ENCODE peak calls at places on chromosomes 16 and 17, in six cellular contexts. One of them, this sample, is unnamed.

GRCh38 chr16:84314373-84314772 is 19.7 kb downstream of the WFDC1 start:
- DNase-seq in endodermal cell: peak
- DNase-seq in WTC11: no peak
- DNase-seq in kidney epithelial cell: no peak
- DNase-seq in AG10803: no peak
- DNase-seq in natural killer cell: no peak
- DNase-seq in this sample: no peak

GRCh38 chr16:75039941-75040340 is 41.1 kb downstream of the ZNRF1 start:
- DNase-seq in endodermal cell: no peak
- DNase-seq in WTC11: no peak
- DNase-seq in kidney epithelial cell: no peak
- DNase-seq in AG10803: no peak
- DNase-seq in natural killer cell: no peak
- DNase-seq in this sample: no peak

GRCh38 chr16:54649846-54650245 is 280.8 kb upstream of the IRX5 start:
- DNase-seq in endodermal cell: no peak
- DNase-seq in WTC11: no peak
- DNase-seq in kidney epithelial cell: no peak
- DNase-seq in AG10803: no peak
- DNase-seq in natural killer cell: no peak
- DNase-seq in this sample: no peak

GRCh38 chr17:63525190-63525946 is 2.2 kb downstream of the KCNH6 start:
- DNase-seq in endodermal cell: no peak
- DNase-seq in WTC11: no peak
- DNase-seq in kidney epithelial cell: no peak
- DNase-seq in AG10803: no peak
- DNase-seq in natural killer cell: no peak
- DNase-seq in this sample: no peak

GRCh38 chr16:87965973-87966667 is 14.9 kb downstream of the BANP start:
- DNase-seq in endodermal cell: peak
- DNase-seq in WTC11: no peak
- DNase-seq in kidney epithelial cell: no peak
- DNase-seq in AG10803: peak
- DNase-seq in natural killer cell: no peak
- DNase-seq in this sample: no peak

GRCh38 chr16:86740298-86740697 is 161.9 kb downstream of the FOXL1 start:
- DNase-seq in endodermal cell: no peak
- DNase-seq in WTC11: no peak
- DNase-seq in kidney epithelial cell: no peak
- DNase-seq in AG10803: no peak
- DNase-seq in natural killer cell: no peak
- DNase-seq in this sample: no peak

GRCh38 chr17:7548585-7549400 is at the start of gene TNFSF12:
- DNase-seq in endodermal cell: peak
- DNase-seq in WTC11: peak
- DNase-seq in kidney epithelial cell: no peak
- DNase-seq in AG10803: peak
- DNase-seq in natural killer cell: peak
- DNase-seq in this sample: no peak

GRCh38 chr17:163514-164103 is 17.8 kb downstream of the DOC2B start:
- DNase-seq in endodermal cell: peak
- DNase-seq in WTC11: peak
- DNase-seq in kidney epithelial cell: no peak
- DNase-seq in AG10803: no peak
- DNase-seq in natural killer cell: no peak
- DNase-seq in this sample: no peak

GRCh38 chr17:10668771-10669170 is 11.7 kb upstream of the MYH3 start:
- DNase-seq in endodermal cell: no peak
- DNase-seq in WTC11: no peak
- DNase-seq in kidney epithelial cell: no peak
- DNase-seq in AG10803: peak
- DNase-seq in natural killer cell: no peak
- DNase-seq in this sample: no peak

GRCh38 chr17:10661377-10661906 is 4.3 kb upstream of the MYH3 start:
- DNase-seq in endodermal cell: no peak
- DNase-seq in WTC11: no peak
- DNase-seq in kidney epithelial cell: no peak
- DNase-seq in AG10803: no peak
- DNase-seq in natural killer cell: no peak
- DNase-seq in this sample: no peak

GRCh38 chr17:10663231-10663630 is 6.1 kb upstream of the MYH3 start:
- DNase-seq in endodermal cell: no peak
- DNase-seq in WTC11: no peak
- DNase-seq in kidney epithelial cell: no peak
- DNase-seq in AG10803: no peak
- DNase-seq in natural killer cell: no peak
- DNase-seq in this sample: no peak

GRCh38 chr17:10666921-10667320 is 9.8 kb upstream of the MYH3 start:
- DNase-seq in endodermal cell: no peak
- DNase-seq in WTC11: no peak
- DNase-seq in kidney epithelial cell: no peak
- DNase-seq in AG10803: no peak
- DNase-seq in natural killer cell: no peak
- DNase-seq in this sample: no peak
- TF ChIP-seq CTCF in endodermal cell: no peak
- TF ChIP-seq CTCF in WTC11: no peak
- TF ChIP-seq CTCF in kidney epithelial cell: no peak
- TF ChIP-seq CTCF in AG10803: no peak
- TF ChIP-seq CTCF in natural killer cell: no peak
- TF ChIP-seq CTCF in this sample: no peak

DNA sequence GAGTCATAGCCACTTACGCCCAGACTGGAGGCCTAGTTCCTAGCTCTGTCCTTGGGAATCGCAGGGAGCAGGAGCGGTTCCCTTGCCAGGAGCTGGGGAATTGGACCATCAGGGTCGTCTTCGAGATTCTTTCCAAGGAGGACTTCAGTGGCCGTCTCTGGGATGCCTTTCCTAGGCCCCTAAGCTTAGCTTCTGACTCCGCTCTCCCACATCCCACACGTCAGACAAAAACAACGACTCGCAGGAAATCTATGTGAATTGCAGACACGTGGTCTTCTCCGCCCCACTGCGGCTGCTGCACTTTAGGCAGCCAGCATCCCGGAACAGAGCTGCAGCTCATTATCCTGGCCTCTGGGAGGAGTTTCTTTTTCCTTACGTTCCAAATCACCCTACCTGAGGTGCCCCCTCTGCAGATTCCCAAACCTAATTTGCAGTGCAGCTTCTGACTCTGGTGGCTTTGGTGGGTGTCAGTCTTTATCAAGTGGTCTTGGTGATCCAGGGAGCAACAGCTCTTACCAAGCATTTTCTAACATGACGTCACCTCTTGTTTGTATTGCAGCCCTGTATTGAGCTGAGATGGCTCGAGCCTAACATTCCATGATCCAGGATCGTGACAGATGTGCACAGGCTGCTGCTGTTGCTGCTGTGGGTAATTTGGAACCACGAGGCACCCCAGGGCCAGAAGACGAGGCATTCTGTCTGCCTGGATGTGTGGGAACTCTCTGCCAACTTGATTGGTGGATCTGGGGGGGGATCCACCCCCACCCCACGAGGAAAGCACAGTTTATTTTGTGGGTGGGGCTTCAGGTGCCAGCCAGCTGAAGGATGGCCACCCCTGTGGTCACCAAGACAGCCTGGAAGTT is 1.1 kb downstream of the KATNB1 start:
- DNase-seq in endodermal cell: peak
- DNase-seq in WTC11: peak
- DNase-seq in kidney epithelial cell: peak
- DNase-seq in AG10803: peak
- DNase-seq in natural killer cell: no peak
- DNase-seq in this sample: no peak
- TF ChIP-seq CTCF in endodermal cell: peak
- TF ChIP-seq CTCF in WTC11: no peak
- TF ChIP-seq CTCF in kidney epithelial cell: peak
- TF ChIP-seq CTCF in AG10803: peak
- TF ChIP-seq CTCF in natural killer cell: no peak
- TF ChIP-seq CTCF in this sample: no peak

GRCh38 chr17:29844339-29845048 is 85.5 kb downstream of the SSH2 start:
- DNase-seq in endodermal cell: no peak
- DNase-seq in WTC11: no peak
- DNase-seq in kidney epithelial cell: no peak
- DNase-seq in AG10803: no peak
- DNase-seq in natural killer cell: no peak
- DNase-seq in this sample: no peak

GRCh38 chr17:29847118-29847517 is 82.9 kb downstream of the SSH2 start:
- DNase-seq in endodermal cell: no peak
- DNase-seq in WTC11: no peak
- DNase-seq in kidney epithelial cell: no peak
- DNase-seq in AG10803: no peak
- DNase-seq in natural killer cell: no peak
- DNase-seq in this sample: no peak

GRCh38 chr17:29848737-29849136 is 81.3 kb downstream of the SSH2 start:
- DNase-seq in endodermal cell: no peak
- DNase-seq in WTC11: no peak
- DNase-seq in kidney epithelial cell: no peak
- DNase-seq in AG10803: no peak
- DNase-seq in natural killer cell: no peak
- DNase-seq in this sample: no peak

GRCh38 chr17:29846298-29846697 is 83.7 kb downstream of the SSH2 start:
- DNase-seq in endodermal cell: no peak
- DNase-seq in WTC11: no peak
- DNase-seq in kidney epithelial cell: no peak
- DNase-seq in AG10803: no peak
- DNase-seq in natural killer cell: no peak
- DNase-seq in this sample: no peak

GRCh38 chr17:29847527-29847931 is 82.5 kb downstream of the SSH2 start:
- DNase-seq in endodermal cell: no peak
- DNase-seq in WTC11: no peak
- DNase-seq in kidney epithelial cell: peak
- DNase-seq in AG10803: no peak
- DNase-seq in natural killer cell: no peak
- DNase-seq in this sample: no peak
- TF ChIP-seq CTCF in endodermal cell: no peak
- TF ChIP-seq CTCF in WTC11: no peak
- TF ChIP-seq CTCF in kidney epithelial cell: no peak
- TF ChIP-seq CTCF in AG10803: no peak
- TF ChIP-seq CTCF in natural killer cell: no peak
- TF ChIP-seq CTCF in this sample: no peak

GRCh38 chr16:48244080-48244862 is at the start of gene LONP2:
- DNase-seq in endodermal cell: peak
- DNase-seq in WTC11: peak
- DNase-seq in kidney epithelial cell: peak
- DNase-seq in AG10803: peak
- DNase-seq in natural killer cell: peak
- DNase-seq in this sample: peak
- TF ChIP-seq CTCF in endodermal cell: no peak
- TF ChIP-seq CTCF in WTC11: no peak
- TF ChIP-seq CTCF in kidney epithelial cell: no peak
- TF ChIP-seq CTCF in AG10803: no peak
- TF ChIP-seq CTCF in natural killer cell: no peak
- TF ChIP-seq CTCF in this sample: no peak

DNA sequence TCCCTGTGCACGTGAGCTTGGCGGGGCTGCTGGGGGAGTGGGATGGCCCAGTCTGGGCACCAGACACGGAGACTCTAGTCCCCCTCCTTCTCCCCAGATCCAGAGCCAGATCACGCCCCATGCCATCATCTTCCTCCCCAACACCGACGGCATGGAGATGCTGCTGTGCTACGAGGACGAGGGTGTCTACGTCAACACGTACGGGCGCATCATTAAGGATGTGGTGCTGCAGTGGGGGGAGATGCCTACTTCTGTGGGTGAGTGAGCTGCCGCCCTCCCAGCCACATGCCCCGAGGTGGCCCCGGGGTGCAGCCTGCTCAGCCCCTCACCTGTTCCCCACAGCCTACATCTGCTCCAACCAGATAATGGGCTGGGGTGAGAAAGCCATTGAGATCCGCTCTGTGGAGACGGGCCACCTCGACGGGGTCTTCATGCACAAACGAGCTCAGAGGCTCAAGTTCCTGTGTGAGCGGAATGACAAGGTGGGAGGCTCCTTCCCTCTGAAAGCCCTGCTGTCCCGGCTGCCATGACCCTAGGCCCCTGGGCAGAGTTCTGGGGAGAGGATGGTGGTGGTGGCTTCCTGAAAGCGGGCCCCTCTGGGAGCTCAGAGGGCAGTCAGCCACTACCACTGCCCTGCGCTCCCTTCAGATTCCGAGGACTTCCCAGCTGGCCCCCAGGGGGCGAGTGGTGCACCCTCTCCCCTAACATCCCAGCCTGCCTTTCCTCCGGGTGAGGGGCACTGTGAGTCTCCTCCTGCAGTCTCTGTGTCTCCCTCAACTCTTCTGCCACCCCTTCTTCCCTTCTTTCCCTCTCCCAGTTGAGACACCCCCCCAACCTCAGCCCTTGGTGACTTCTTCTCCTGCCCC is 2.8 kb upstream of the C17orf107 start:
- DNase-seq in endodermal cell: no peak
- DNase-seq in WTC11: no peak
- DNase-seq in kidney epithelial cell: no peak
- DNase-seq in AG10803: no peak
- DNase-seq in natural killer cell: no peak
- DNase-seq in this sample: no peak
- TF ChIP-seq CTCF in endodermal cell: no peak
- TF ChIP-seq CTCF in WTC11: no peak
- TF ChIP-seq CTCF in kidney epithelial cell: no peak
- TF ChIP-seq CTCF in AG10803: no peak
- TF ChIP-seq CTCF in natural killer cell: no peak
- TF ChIP-seq CTCF in this sample: no peak

GRCh38 chr17:67993153-67993997 is 2.9 kb downstream of the C17orf58 start:
- DNase-seq in endodermal cell: peak
- DNase-seq in WTC11: peak
- DNase-seq in kidney epithelial cell: no peak
- DNase-seq in AG10803: peak
- DNase-seq in natural killer cell: peak
- DNase-seq in this sample: peak

GRCh38 chr17:67998466-67998865 is 2.2 kb upstream of the C17orf58 start:
- DNase-seq in endodermal cell: no peak
- DNase-seq in WTC11: no peak
- DNase-seq in kidney epithelial cell: no peak
- DNase-seq in AG10803: no peak
- DNase-seq in natural killer cell: no peak
- DNase-seq in this sample: no peak

GRCh38 chr17:67993998-67994361 is 2.3 kb downstream of the C17orf58 start:
- DNase-seq in endodermal cell: no peak
- DNase-seq in WTC11: no peak
- DNase-seq in kidney epithelial cell: no peak
- DNase-seq in AG10803: no peak
- DNase-seq in natural killer cell: no peak
- DNase-seq in this sample: no peak

GRCh38 chr17:67994827-67995567 is 1.3 kb downstream of the C17orf58 start:
- DNase-seq in endodermal cell: peak
- DNase-seq in WTC11: no peak
- DNase-seq in kidney epithelial cell: no peak
- DNase-seq in AG10803: peak
- DNase-seq in natural killer cell: no peak
- DNase-seq in this sample: no peak

GRCh38 chr17:67995568-67996191 is 589 bp downstream of the C17orf58 start:
- DNase-seq in endodermal cell: peak
- DNase-seq in WTC11: peak
- DNase-seq in kidney epithelial cell: no peak
- DNase-seq in AG10803: no peak
- DNase-seq in natural killer cell: peak
- DNase-seq in this sample: no peak
- TF ChIP-seq CTCF in endodermal cell: no peak
- TF ChIP-seq CTCF in WTC11: no peak
- TF ChIP-seq CTCF in kidney epithelial cell: no peak
- TF ChIP-seq CTCF in AG10803: no peak
- TF ChIP-seq CTCF in natural killer cell: no peak
- TF ChIP-seq CTCF in this sample: no peak

This sample was measured in CD14-positive monocyte.